ENCODE peak calls at places on chromosomes 4 and X, in nine cellular contexts. A is upper lobe of right lung, S is cardiac muscle cell, I is coronary artery, O is A549, W is AG10803, L is hepatocyte, T is kidney, M is brain microvascular endothelial cell. X is an unnamed sample.

GRCh38 chr4:121594796-121595526 is 101.8 kb downstream of the ANXA5 start:
- DNase-seq in S (no peak), T (no peak), O (no peak), M (peak; percentile 35), L (peak; percentile 13), W (peak; percentile 73), I (no peak), A (no peak), X (peak; percentile 64)

GRCh38 chr4:88191404-88191803 is 33.0 kb upstream of the ABCG2 start:
- DNase-seq in A (no peak), L (no peak), W (no peak), S (no peak), O (no peak), I (no peak), M (no peak), T (no peak), X (no peak)

GRCh38 chr4:11548529-11549176 is 120.0 kb upstream of the HS3ST1 start:
- DNase-seq in W (no peak), A (no peak), I (no peak), S (peak; percentile 41), T (no peak), M (no peak), L (peak; percentile 69), O (no peak), X (no peak)

GRCh38 chr4:121072836-121073362 is 564 bp upstream of the NDNF start:
- DNase-seq in S (peak; percentile 44), O (no peak), A (peak; percentile 73), W (no peak), L (peak; percentile 34), T (no peak), I (no peak), M (no peak), X (peak; percentile 62)

GRCh38 chrX:19121898-19122640 is at the start of gene ADGRG2:
- DNase-seq in I (no peak), O (peak; percentile 37), W (peak; percentile 5), A (peak; percentile 72), M (no peak), S (peak; percentile 55), L (peak; percentile 49), T (peak; percentile 74), X (no peak)

GRCh38 chr4:128597515-128597914 is 212.0 kb upstream of the JADE1 start:
- DNase-seq in I (no peak), M (no peak), T (no peak), O (no peak), A (no peak), L (no peak), S (no peak), W (no peak), X (no peak)

GRCh38 chrX:72714471-72714916 is 388 bp upstream of the PHKA1 start:
- DNase-seq in S (peak; percentile 44), M (peak; percentile 37), A (peak; percentile 73), T (peak; percentile 76), W (peak; percentile 64), L (peak; percentile 66), O (peak; percentile 41), I (peak; percentile 88), X (peak; percentile 89)

GRCh38 chr4:77073106-77073858 is 2.5 kb downstream of the CCNI start:
- DNase-seq in M (no peak), O (no peak), I (no peak), A (no peak), T (no peak), S (peak; percentile 25), W (peak; percentile 53), L (peak; percentile 11), X (no peak)

GRCh38 chrX:131861088-131861787 is 161.9 kb upstream of the STK26 start:
- DNase-seq in W (no peak), L (no peak), I (no peak), S (no peak), O (no peak), T (no peak), M (no peak), A (no peak), X (no peak)

GRCh38 chr4:170990989-170991589 is 822.1 kb upstream of the GALNTL6 start:
- DNase-seq in L (peak; percentile 59), A (no peak), S (peak; percentile 53), W (no peak), I (no peak), M (peak; percentile 39), T (no peak), O (no peak), X (no peak)

GRCh38 chrX:136577562-136577961 is 45.5 kb downstream of the VGLL1 start:
- DNase-seq in L (peak; percentile 61), A (peak; percentile 65), I (no peak), T (no peak), M (peak; percentile 36), W (peak; percentile 32), O (peak; percentile 35), S (peak; percentile 54), X (peak; percentile 77)

GRCh38 chrX:28787206-28787605 is 200.0 kb downstream of the IL1RAPL1 start:
- DNase-seq in O (peak; percentile 2), S (no peak), A (no peak), M (peak; percentile 53), L (peak; percentile 4), W (no peak), T (no peak), I (no peak), X (no peak)

GRCh38 chr4:152997771-152998487 is 61.8 kb downstream of the FHDC1 start:
- DNase-seq in M (no peak), I (no peak), A (no peak), W (no peak), T (peak; percentile 81), L (peak; percentile 41), O (no peak), S (no peak), X (no peak)

GRCh38 chr4:80186666-80187065 is 10.6 kb upstream of the PRDM8 start:
- DNase-seq in T (no peak), A (no peak), S (no peak), L (no peak), I (no peak), O (no peak), W (no peak), M (no peak), X (no peak)

GRCh38 chr4:80185787-80186548 is 11.3 kb upstream of the PRDM8 start:
- DNase-seq in A (no peak), O (no peak), S (peak; percentile 30), L (no peak), M (no peak), T (no peak), W (no peak), I (no peak), X (peak; percentile 72)

GRCh38 chr4:80183196-80184052 is 13.9 kb upstream of the PRDM8 start:
- DNase-seq in S (no peak), M (no peak), I (no peak), W (no peak), L (no peak), T (peak; percentile 81), O (no peak), A (peak; percentile 68), X (peak; percentile 83)

GRCh38 chr4:80184053-80184790 is 13.1 kb upstream of the PRDM8 start:
- DNase-seq in A (peak; percentile 91), T (peak; percentile 95), M (peak; percentile 75), W (peak; percentile 82), O (peak; percentile 35), L (peak; percentile 87), S (peak; percentile 92), I (peak; percentile 86), X (peak; percentile 95)

GRCh38 chr4:80184791-80185756 is 12.2 kb upstream of the PRDM8 start:
- DNase-seq in W (no peak), A (no peak), O (no peak), I (no peak), M (no peak), L (no peak), T (peak; percentile 72), S (peak; percentile 13), X (peak; percentile 76)
- H3K4me3 ChIP-seq in W (peak overlapping the region; percentile 93), A (peak overlapping the region; percentile 63), O (peak overlapping the region; percentile 54), I (peak overlapping the region; percentile 88), M (peak overlapping the region; percentile 80), L (peak overlapping the region; percentile 80), T (peak overlapping the region; percentile 65), S (peak overlapping the region; percentile 69), X (peak overlapping the region; percentile 55)

DNA sequence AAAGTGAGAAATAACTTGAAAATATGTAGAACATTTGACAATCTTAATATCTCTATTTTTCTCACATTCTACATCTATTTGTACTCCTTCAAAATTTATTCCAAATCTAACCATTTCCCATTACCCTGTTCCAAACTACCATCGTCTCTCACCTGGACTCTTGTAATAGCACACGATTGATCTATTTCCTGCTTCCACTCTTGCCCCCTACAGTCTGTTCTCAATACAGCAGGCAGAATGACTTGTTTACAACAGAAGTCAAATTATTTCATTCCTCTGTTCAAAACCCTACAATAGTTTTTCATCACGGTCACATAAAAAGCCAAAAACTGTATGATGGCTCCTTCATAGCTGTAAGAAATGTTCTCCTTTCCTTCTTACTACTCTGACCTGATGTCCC is 21.1 kb upstream of the LUZP4 start:
- DNase-seq in A (no peak), W (no peak), O (peak; percentile 3), L (peak; percentile 27), S (peak; percentile 21), T (no peak), I (no peak), M (no peak), X (no peak)
- TF ChIP-seq CTCF in A (peak; percentile 21), W (peak; percentile 36), O (no peak), L (peak; percentile 37), S (peak; percentile 15), T (no peak), I (no peak), M (peak; percentile 47), X (no peak)

GRCh38 chrX:1649623-1650022 is 34.8 kb downstream of the ASMT start:
- DNase-seq in W (no peak), L (no peak), T (no peak), O (no peak), S (no peak), M (no peak), I (no peak), A (no peak), X (no peak)
- H3K4me3 ChIP-seq in W (peak overlapping the region; percentile 37), L (no peak overlapping the region), T (peak overlapping the region; percentile 18), O (no peak overlapping the region), S (no peak overlapping the region), M (peak overlapping the region; percentile 15), I (no peak overlapping the region), A (no peak overlapping the region), X (no peak overlapping the region)

DNA sequence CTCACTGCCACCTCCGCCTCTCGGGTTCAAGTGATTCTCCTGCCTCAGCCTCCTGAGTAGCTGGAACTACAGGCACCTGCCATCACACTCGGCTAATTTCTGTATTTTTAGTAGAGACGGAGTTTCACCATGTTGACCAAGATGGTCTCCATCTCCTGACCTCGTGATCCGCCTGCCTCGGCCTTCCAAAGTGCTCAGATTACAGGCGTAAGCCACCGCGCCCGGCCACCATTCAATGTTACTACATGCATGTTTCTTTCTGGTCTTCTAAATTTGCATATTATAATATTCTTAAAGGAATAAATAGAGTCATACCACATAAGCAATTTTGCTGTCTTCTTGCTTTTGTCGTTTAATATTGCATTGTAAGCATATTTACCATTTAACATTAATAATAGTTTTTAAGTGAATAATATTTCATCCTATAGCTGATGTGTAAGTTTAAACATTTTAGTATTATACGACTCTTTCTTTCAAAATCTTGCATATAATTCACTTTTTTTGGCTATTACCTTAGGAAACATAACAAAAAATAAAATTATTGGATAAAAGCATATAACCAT is 1270.4 kb downstream of the ADGRL3 start:
- DNase-seq in A (no peak), M (no peak), T (peak; percentile 32), L (no peak), S (no peak), W (no peak), I (no peak), O (no peak), X (no peak)
- TF ChIP-seq CTCF in A (no peak), M (no peak), T (no peak), L (no peak), S (no peak), W (no peak), I (no peak), O (no peak), X (no peak)